ENCODE peak calls at places on chromosomes 12 and 14, in six cellular contexts. One of them, this sample, is unnamed. For H3K36me3, the result is how much of the 10 kb centered on the place peaks cover.

GRCh38 chr12:2607881-2608607 is 186.7 kb upstream of the FKBP4 start:
- DNase-seq in IMR-90: peak
- DNase-seq in cardiac muscle cell: no peak
- DNase-seq in GM23338: no peak
- DNase-seq in Peyer's patch: no peak
- DNase-seq in aorta: no peak
- DNase-seq in this sample: no peak

GRCh38 chr12:101902641-101903040 is 25.3 kb downstream of the DRAM1 start:
- DNase-seq in IMR-90: no peak
- DNase-seq in cardiac muscle cell: no peak
- DNase-seq in GM23338: no peak
- DNase-seq in Peyer's patch: no peak
- DNase-seq in aorta: no peak
- DNase-seq in this sample: no peak

GRCh38 chr12:71871116-71871515 is 31.6 kb downstream of the TBC1D15 start:
- DNase-seq in IMR-90: peak
- DNase-seq in cardiac muscle cell: no peak
- DNase-seq in GM23338: no peak
- DNase-seq in Peyer's patch: no peak
- DNase-seq in aorta: no peak
- DNase-seq in this sample: no peak

GRCh38 chr14:36657409-36658090 is 4.1 kb upstream of the PAX9 start:
- DNase-seq in IMR-90: no peak
- DNase-seq in cardiac muscle cell: no peak
- DNase-seq in GM23338: peak
- DNase-seq in Peyer's patch: no peak
- DNase-seq in aorta: peak
- DNase-seq in this sample: no peak

GRCh38 chr12:42564540-42564939 is 25.0 kb downstream of the PRICKLE1 start:
- DNase-seq in IMR-90: peak
- DNase-seq in cardiac muscle cell: no peak
- DNase-seq in GM23338: no peak
- DNase-seq in Peyer's patch: no peak
- DNase-seq in aorta: no peak
- DNase-seq in this sample: no peak

GRCh38 chr14:39265741-39266588 is 32.2 kb downstream of the MIA2 start:
- DNase-seq in IMR-90: peak
- DNase-seq in cardiac muscle cell: peak
- DNase-seq in GM23338: no peak
- DNase-seq in Peyer's patch: no peak
- DNase-seq in aorta: no peak
- DNase-seq in this sample: peak

GRCh38 chr12:14605401-14605989 is 37.8 kb upstream of the PLBD1 start:
- DNase-seq in IMR-90: no peak
- DNase-seq in cardiac muscle cell: no peak
- DNase-seq in GM23338: peak
- DNase-seq in Peyer's patch: no peak
- DNase-seq in aorta: no peak
- DNase-seq in this sample: no peak

GRCh38 chr12:67515679-67516363 is 132.7 kb upstream of the DYRK2 start:
- DNase-seq in IMR-90: no peak
- DNase-seq in cardiac muscle cell: no peak
- DNase-seq in GM23338: no peak
- DNase-seq in Peyer's patch: peak
- DNase-seq in aorta: no peak
- DNase-seq in this sample: no peak

GRCh38 chr12:27434673-27435565 is 11.6 kb upstream of the SMCO2 start:
- DNase-seq in IMR-90: no peak
- DNase-seq in cardiac muscle cell: no peak
- DNase-seq in GM23338: peak
- DNase-seq in Peyer's patch: no peak
- DNase-seq in aorta: no peak
- DNase-seq in this sample: no peak

GRCh38 chr12:31214626-31215520 is 111.1 kb downstream of the SINHCAF start:
- DNase-seq in IMR-90: no peak
- DNase-seq in cardiac muscle cell: no peak
- DNase-seq in GM23338: no peak
- DNase-seq in Peyer's patch: no peak
- DNase-seq in aorta: no peak
- DNase-seq in this sample: no peak

GRCh38 chr12:116599285-116600122 is 40.3 kb downstream of the MAP1LC3B2 start:
- DNase-seq in IMR-90: peak
- DNase-seq in cardiac muscle cell: peak
- DNase-seq in GM23338: peak
- DNase-seq in Peyer's patch: peak
- DNase-seq in aorta: peak
- DNase-seq in this sample: peak

GRCh38 chr12:8038659-8039114 is 6.2 kb downstream of the FOXJ2 start:
- DNase-seq in IMR-90: peak
- DNase-seq in cardiac muscle cell: peak
- DNase-seq in GM23338: peak
- DNase-seq in Peyer's patch: no peak
- DNase-seq in aorta: peak
- DNase-seq in this sample: no peak

GRCh38 chr14:56733396-56733795 is 76.9 kb downstream of the OTX2 start:
- DNase-seq in IMR-90: no peak
- DNase-seq in cardiac muscle cell: no peak
- DNase-seq in GM23338: peak
- DNase-seq in Peyer's patch: no peak
- DNase-seq in aorta: no peak
- DNase-seq in this sample: no peak

GRCh38 chr12:29041621-29042020 is 107.5 kb upstream of the FAR2 start:
- DNase-seq in IMR-90: peak
- DNase-seq in cardiac muscle cell: no peak
- DNase-seq in GM23338: no peak
- DNase-seq in Peyer's patch: no peak
- DNase-seq in aorta: no peak
- DNase-seq in this sample: no peak

GRCh38 chr14:99038401-99038800 is 233.6 kb downstream of the BCL11B start:
- DNase-seq in IMR-90: no peak
- DNase-seq in cardiac muscle cell: no peak
- DNase-seq in GM23338: no peak
- DNase-seq in Peyer's patch: no peak
- DNase-seq in aorta: peak
- DNase-seq in this sample: no peak

GRCh38 chr12:96502477-96502876 is 13.1 kb downstream of the CFAP54 start:
- DNase-seq in IMR-90: no peak
- DNase-seq in cardiac muscle cell: no peak
- DNase-seq in GM23338: peak
- DNase-seq in Peyer's patch: no peak
- DNase-seq in aorta: no peak
- DNase-seq in this sample: no peak

GRCh38 chr12:123942277-123942653 is 30.4 kb downstream of the CCDC92 start:
- DNase-seq in IMR-90: peak
- DNase-seq in cardiac muscle cell: no peak
- DNase-seq in GM23338: no peak
- DNase-seq in Peyer's patch: no peak
- DNase-seq in aorta: peak
- DNase-seq in this sample: no peak

GRCh38 chr12:107760207-107760816 is 625 bp downstream of the PRDM4 start:
- DNase-seq in IMR-90: peak
- DNase-seq in cardiac muscle cell: peak
- DNase-seq in GM23338: peak
- DNase-seq in Peyer's patch: peak
- DNase-seq in aorta: peak
- DNase-seq in this sample: no peak

GRCh38 chr14:41285193-41285748 is 321.4 kb upstream of the LRFN5 start:
- DNase-seq in IMR-90: peak
- DNase-seq in cardiac muscle cell: peak
- DNase-seq in GM23338: peak
- DNase-seq in Peyer's patch: no peak
- DNase-seq in aorta: no peak
- DNase-seq in this sample: no peak

GRCh38 chr14:95683793-95684192 is 2.4 kb upstream of the TCL1B start:
- DNase-seq in IMR-90: no peak
- DNase-seq in cardiac muscle cell: no peak
- DNase-seq in GM23338: peak
- DNase-seq in Peyer's patch: no peak
- DNase-seq in aorta: no peak
- DNase-seq in this sample: no peak

GRCh38 chr12:130804216-130804615 is 34.8 kb downstream of the STX2 start:
- DNase-seq in IMR-90: peak
- DNase-seq in cardiac muscle cell: no peak
- DNase-seq in GM23338: no peak
- DNase-seq in Peyer's patch: no peak
- DNase-seq in aorta: no peak
- DNase-seq in this sample: no peak

GRCh38 chr12:130803707-130804106 is 35.3 kb downstream of the STX2 start:
- DNase-seq in IMR-90: peak
- DNase-seq in cardiac muscle cell: no peak
- DNase-seq in GM23338: no peak
- DNase-seq in Peyer's patch: no peak
- DNase-seq in aorta: no peak
- DNase-seq in this sample: no peak

GRCh38 chr12:130805635-130806034 is 33.4 kb downstream of the STX2 start:
- DNase-seq in IMR-90: no peak
- DNase-seq in cardiac muscle cell: no peak
- DNase-seq in GM23338: no peak
- DNase-seq in Peyer's patch: no peak
- DNase-seq in aorta: no peak
- DNase-seq in this sample: no peak

GRCh38 chr12:130807309-130807708 is 31.7 kb downstream of the STX2 start:
- DNase-seq in IMR-90: no peak
- DNase-seq in cardiac muscle cell: no peak
- DNase-seq in GM23338: no peak
- DNase-seq in Peyer's patch: no peak
- DNase-seq in aorta: no peak
- DNase-seq in this sample: no peak

DNA sequence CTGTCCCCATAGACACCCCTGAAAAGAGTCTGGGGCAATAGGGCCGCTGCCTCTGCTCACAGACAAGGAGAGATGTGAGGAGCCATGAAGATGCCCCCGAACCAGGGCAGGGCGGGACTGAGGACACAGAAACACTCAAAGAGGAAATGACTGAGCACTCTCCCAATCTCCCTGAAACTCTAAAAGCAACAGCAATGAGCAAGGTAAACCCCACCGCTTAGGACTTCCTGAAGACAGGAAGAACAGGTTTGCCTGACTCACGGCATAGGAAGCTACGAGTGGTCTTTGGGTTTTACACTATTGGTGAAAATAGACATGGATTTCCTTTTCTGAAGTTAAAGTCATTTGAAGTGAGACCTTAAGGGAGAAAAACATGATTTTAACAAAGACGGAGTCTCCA is 32.5 kb downstream of the STX2 start:
- DNase-seq in IMR-90: no peak
- DNase-seq in cardiac muscle cell: no peak
- DNase-seq in GM23338: no peak
- DNase-seq in Peyer's patch: no peak
- DNase-seq in aorta: no peak
- DNase-seq in this sample: no peak
- H3K36me3 ChIP-seq in IMR-90: under half
- H3K36me3 ChIP-seq in cardiac muscle cell: under half
- H3K36me3 ChIP-seq in GM23338: under half
- H3K36me3 ChIP-seq in Peyer's patch: under half
- H3K36me3 ChIP-seq in aorta: under half
- H3K36me3 ChIP-seq in this sample: half or more

GRCh38 chr12:93582351-93582750 is 9.9 kb downstream of the SOCS2 start:
- DNase-seq in IMR-90: no peak
- DNase-seq in cardiac muscle cell: no peak
- DNase-seq in GM23338: no peak
- DNase-seq in Peyer's patch: no peak
- DNase-seq in aorta: no peak
- DNase-seq in this sample: no peak

GRCh38 chr12:93591137-93591868 is 18.8 kb downstream of the SOCS2 start:
- DNase-seq in IMR-90: peak
- DNase-seq in cardiac muscle cell: peak
- DNase-seq in GM23338: peak
- DNase-seq in Peyer's patch: peak
- DNase-seq in aorta: peak
- DNase-seq in this sample: peak

GRCh38 chr12:93583993-93584392 is 11.5 kb downstream of the SOCS2 start:
- DNase-seq in IMR-90: no peak
- DNase-seq in cardiac muscle cell: no peak
- DNase-seq in GM23338: peak
- DNase-seq in Peyer's patch: no peak
- DNase-seq in aorta: no peak
- DNase-seq in this sample: no peak

GRCh38 chr12:93592641-93593396 is 20.3 kb downstream of the SOCS2 start:
- DNase-seq in IMR-90: no peak
- DNase-seq in cardiac muscle cell: no peak
- DNase-seq in GM23338: no peak
- DNase-seq in Peyer's patch: no peak
- DNase-seq in aorta: no peak
- DNase-seq in this sample: no peak

GRCh38 chr12:93587601-93588000 is 15.1 kb downstream of the SOCS2 start:
- DNase-seq in IMR-90: no peak
- DNase-seq in cardiac muscle cell: no peak
- DNase-seq in GM23338: no peak
- DNase-seq in Peyer's patch: no peak
- DNase-seq in aorta: no peak
- DNase-seq in this sample: no peak
- H3K36me3 ChIP-seq in IMR-90: under half
- H3K36me3 ChIP-seq in cardiac muscle cell: under half
- H3K36me3 ChIP-seq in GM23338: under half
- H3K36me3 ChIP-seq in Peyer's patch: under half
- H3K36me3 ChIP-seq in aorta: under half
- H3K36me3 ChIP-seq in this sample: under half

GRCh38 chr12:50119387-50119786 is 7.4 kb downstream of the COX14 start:
- DNase-seq in IMR-90: no peak
- DNase-seq in cardiac muscle cell: no peak
- DNase-seq in GM23338: no peak
- DNase-seq in Peyer's patch: no peak
- DNase-seq in aorta: no peak
- DNase-seq in this sample: no peak
- H3K36me3 ChIP-seq in IMR-90: under half
- H3K36me3 ChIP-seq in cardiac muscle cell: under half
- H3K36me3 ChIP-seq in GM23338: under half
- H3K36me3 ChIP-seq in Peyer's patch: under half
- H3K36me3 ChIP-seq in aorta: under half
- H3K36me3 ChIP-seq in this sample: under half

GRCh38 chr12:110289021-110289710 is 8.1 kb downstream of the ATP2A2 start:
- DNase-seq in IMR-90: no peak
- DNase-seq in cardiac muscle cell: peak
- DNase-seq in GM23338: no peak
- DNase-seq in Peyer's patch: no peak
- DNase-seq in aorta: no peak
- DNase-seq in this sample: no peak
- H3K36me3 ChIP-seq in IMR-90: under half
- H3K36me3 ChIP-seq in cardiac muscle cell: under half
- H3K36me3 ChIP-seq in GM23338: under half
- H3K36me3 ChIP-seq in Peyer's patch: under half
- H3K36me3 ChIP-seq in aorta: under half
- H3K36me3 ChIP-seq in this sample: half or more

DNA sequence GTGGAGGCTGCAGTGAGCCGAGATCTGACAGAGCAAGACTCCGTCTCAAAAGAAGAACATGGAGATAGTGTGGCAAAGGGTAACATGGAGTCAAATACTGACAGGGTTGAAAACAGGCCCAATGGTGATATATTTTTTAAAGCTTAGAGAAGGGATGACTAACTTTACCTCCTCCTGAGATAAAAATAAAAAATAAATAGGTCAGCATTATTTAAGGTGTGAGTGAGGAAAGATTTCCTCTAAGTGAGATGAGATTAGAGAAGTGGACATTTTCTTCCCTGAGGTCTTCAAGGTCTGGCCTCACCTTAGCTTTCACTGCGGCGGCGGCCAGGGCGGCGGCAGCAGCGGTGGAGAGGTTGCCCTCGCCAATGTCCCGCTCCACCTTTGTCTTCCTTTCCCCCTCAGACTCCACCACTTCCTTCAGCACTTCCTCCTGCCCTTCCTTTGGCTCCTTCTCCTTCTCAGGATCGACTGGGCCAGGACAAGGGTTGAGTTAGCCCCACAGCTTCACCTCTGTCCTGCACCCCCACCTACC is 11.1 kb downstream of the MYL6 start:
- DNase-seq in IMR-90: no peak
- DNase-seq in cardiac muscle cell: no peak
- DNase-seq in GM23338: no peak
- DNase-seq in Peyer's patch: no peak
- DNase-seq in aorta: peak
- DNase-seq in this sample: no peak
- H3K36me3 ChIP-seq in IMR-90: half or more
- H3K36me3 ChIP-seq in cardiac muscle cell: half or more
- H3K36me3 ChIP-seq in GM23338: half or more
- H3K36me3 ChIP-seq in Peyer's patch: under half
- H3K36me3 ChIP-seq in aorta: under half
- H3K36me3 ChIP-seq in this sample: half or more

This sample was measured in right atrium auricular region.